ENCODE peak calls at places on chromosomes 6 and 20, in six cellular contexts. One of them, this sample, is unnamed.

GRCh38 chr6:81708306-81708705 is 44.2 kb downstream of the TENT5A start:
- DNase-seq in A549: no peak
- DNase-seq in dorsolateral prefrontal cortex: no peak
- DNase-seq in A673: peak
- DNase-seq in body of pancreas: no peak
- DNase-seq in Peyer's patch: no peak
- DNase-seq in this sample: no peak

GRCh38 chr6:156791261-156791850 is 14.2 kb downstream of the ARID1B start:
- DNase-seq in A549: no peak
- DNase-seq in dorsolateral prefrontal cortex: no peak
- DNase-seq in A673: peak
- DNase-seq in body of pancreas: no peak
- DNase-seq in Peyer's patch: no peak
- DNase-seq in this sample: no peak

GRCh38 chr6:89530982-89531381 is 98.0 kb downstream of the ANKRD6 start:
- DNase-seq in A549: no peak
- DNase-seq in dorsolateral prefrontal cortex: no peak
- DNase-seq in A673: no peak
- DNase-seq in body of pancreas: no peak
- DNase-seq in Peyer's patch: no peak
- DNase-seq in this sample: no peak

GRCh38 chr6:52622810-52623209 is 46.0 kb upstream of the TRAM2 start:
- DNase-seq in A549: no peak
- DNase-seq in dorsolateral prefrontal cortex: no peak
- DNase-seq in A673: no peak
- DNase-seq in body of pancreas: no peak
- DNase-seq in Peyer's patch: no peak
- DNase-seq in this sample: no peak

GRCh38 chr6:30100585-30101422 is 12.1 kb downstream of the TRIM31 start:
- DNase-seq in A549: no peak
- DNase-seq in dorsolateral prefrontal cortex: no peak
- DNase-seq in A673: no peak
- DNase-seq in body of pancreas: peak
- DNase-seq in Peyer's patch: peak
- DNase-seq in this sample: no peak

GRCh38 chr6:30006170-30007131 is 54.6 kb upstream of the POLR1H start:
- DNase-seq in A549: no peak
- DNase-seq in dorsolateral prefrontal cortex: no peak
- DNase-seq in A673: no peak
- DNase-seq in body of pancreas: peak
- DNase-seq in Peyer's patch: peak
- DNase-seq in this sample: no peak

GRCh38 chr20:59094576-59094975 is 52.0 kb upstream of the PRELID3B start:
- DNase-seq in A549: no peak
- DNase-seq in dorsolateral prefrontal cortex: no peak
- DNase-seq in A673: no peak
- DNase-seq in body of pancreas: no peak
- DNase-seq in Peyer's patch: no peak
- DNase-seq in this sample: no peak

GRCh38 chr6:157304840-157305675 is 18.3 kb downstream of the TMEM242 start:
- DNase-seq in A549: no peak
- DNase-seq in dorsolateral prefrontal cortex: no peak
- DNase-seq in A673: no peak
- DNase-seq in body of pancreas: no peak
- DNase-seq in Peyer's patch: peak
- DNase-seq in this sample: no peak

GRCh38 chr6:108608453-108609275 is 47.9 kb downstream of the FOXO3 start:
- DNase-seq in A549: no peak
- DNase-seq in dorsolateral prefrontal cortex: no peak
- DNase-seq in A673: no peak
- DNase-seq in body of pancreas: no peak
- DNase-seq in Peyer's patch: no peak
- DNase-seq in this sample: no peak

DNA sequence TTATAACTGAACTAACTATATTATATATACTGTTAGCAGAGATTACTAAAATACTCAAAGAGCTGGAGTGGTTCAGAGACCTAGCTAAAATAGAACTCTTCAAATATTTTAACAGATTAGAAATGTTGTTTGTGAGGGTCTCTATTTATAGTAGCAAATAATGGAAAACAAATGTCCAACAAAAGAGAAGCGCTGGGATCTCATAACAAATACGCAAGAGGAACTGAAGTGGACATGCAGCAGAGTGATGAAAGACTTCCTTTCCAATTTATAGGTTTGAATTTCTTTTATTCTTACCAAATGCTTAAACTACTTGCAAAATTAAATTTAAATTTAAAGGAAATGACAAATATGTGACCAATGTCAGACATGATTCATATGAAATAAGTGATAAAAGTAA is 49.9 kb downstream of the PIGU start:
- DNase-seq in A549: no peak
- DNase-seq in dorsolateral prefrontal cortex: no peak
- DNase-seq in A673: no peak
- DNase-seq in body of pancreas: no peak
- DNase-seq in Peyer's patch: no peak
- DNase-seq in this sample: no peak
- H3K27ac ChIP-seq in A549: no peak
- H3K27ac ChIP-seq in dorsolateral prefrontal cortex: no peak
- H3K27ac ChIP-seq in A673: no peak
- H3K27ac ChIP-seq in body of pancreas: no peak
- H3K27ac ChIP-seq in Peyer's patch: no peak
- H3K27ac ChIP-seq in this sample: no peak

GRCh38 chr20:24996449-24997195 is 4.1 kb upstream of the APMAP start:
- DNase-seq in A549: no peak
- DNase-seq in dorsolateral prefrontal cortex: no peak
- DNase-seq in A673: no peak
- DNase-seq in body of pancreas: no peak
- DNase-seq in Peyer's patch: no peak
- DNase-seq in this sample: no peak
- H3K27ac ChIP-seq in A549: no peak
- H3K27ac ChIP-seq in dorsolateral prefrontal cortex: no peak
- H3K27ac ChIP-seq in A673: no peak
- H3K27ac ChIP-seq in body of pancreas: no peak
- H3K27ac ChIP-seq in Peyer's patch: no peak
- H3K27ac ChIP-seq in this sample: no peak

DNA sequence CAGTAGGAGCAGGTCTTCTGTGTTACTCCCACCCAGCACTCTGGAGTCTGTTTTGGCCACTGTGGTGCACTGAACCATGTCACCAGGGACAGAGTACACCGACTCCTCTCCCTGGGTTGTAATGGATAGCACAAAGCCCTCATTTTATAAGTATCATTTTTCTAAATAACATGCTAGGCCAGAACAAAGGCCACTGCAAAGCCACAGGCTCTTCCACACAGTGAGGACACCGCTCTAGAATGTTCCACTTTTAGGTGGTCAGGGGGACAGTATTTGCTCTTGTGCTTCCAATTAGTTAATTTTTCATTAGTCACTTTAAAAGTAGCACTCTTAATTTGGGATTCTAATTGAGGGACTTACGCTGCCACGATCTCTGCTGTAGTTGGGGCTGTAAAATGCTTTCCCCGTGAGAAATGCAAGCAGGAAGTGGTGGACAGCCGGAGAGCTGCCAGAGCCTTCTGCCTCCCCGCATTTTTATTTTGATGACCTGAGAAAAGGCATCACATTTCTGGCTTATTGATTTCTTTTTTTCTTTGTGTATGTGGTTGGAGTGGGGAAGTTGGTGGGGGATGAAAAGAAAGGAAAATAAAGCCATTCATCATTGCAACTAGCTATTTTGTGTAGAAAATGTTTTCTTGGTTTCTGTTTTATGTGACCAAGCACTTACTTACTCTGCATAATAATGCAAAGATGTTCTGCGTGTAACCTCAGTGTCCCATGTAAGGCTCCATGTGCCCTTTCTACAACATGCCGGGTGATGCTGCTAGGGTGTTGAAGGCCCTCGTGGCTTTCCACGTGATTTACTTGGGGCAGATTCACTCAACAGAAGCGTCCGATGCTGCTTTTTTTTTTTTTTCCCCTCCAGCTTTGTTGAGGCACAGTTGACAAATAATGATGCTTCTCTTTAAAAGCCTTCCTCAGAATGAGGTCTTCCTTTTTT is 195.9 kb downstream of the SASH1 start:
- DNase-seq in A549: no peak
- DNase-seq in dorsolateral prefrontal cortex: no peak
- DNase-seq in A673: no peak
- DNase-seq in body of pancreas: no peak
- DNase-seq in Peyer's patch: no peak
- DNase-seq in this sample: no peak
- H3K27ac ChIP-seq in A549: no peak
- H3K27ac ChIP-seq in dorsolateral prefrontal cortex: peak
- H3K27ac ChIP-seq in A673: no peak
- H3K27ac ChIP-seq in body of pancreas: peak
- H3K27ac ChIP-seq in Peyer's patch: no peak
- H3K27ac ChIP-seq in this sample: peak

DNA sequence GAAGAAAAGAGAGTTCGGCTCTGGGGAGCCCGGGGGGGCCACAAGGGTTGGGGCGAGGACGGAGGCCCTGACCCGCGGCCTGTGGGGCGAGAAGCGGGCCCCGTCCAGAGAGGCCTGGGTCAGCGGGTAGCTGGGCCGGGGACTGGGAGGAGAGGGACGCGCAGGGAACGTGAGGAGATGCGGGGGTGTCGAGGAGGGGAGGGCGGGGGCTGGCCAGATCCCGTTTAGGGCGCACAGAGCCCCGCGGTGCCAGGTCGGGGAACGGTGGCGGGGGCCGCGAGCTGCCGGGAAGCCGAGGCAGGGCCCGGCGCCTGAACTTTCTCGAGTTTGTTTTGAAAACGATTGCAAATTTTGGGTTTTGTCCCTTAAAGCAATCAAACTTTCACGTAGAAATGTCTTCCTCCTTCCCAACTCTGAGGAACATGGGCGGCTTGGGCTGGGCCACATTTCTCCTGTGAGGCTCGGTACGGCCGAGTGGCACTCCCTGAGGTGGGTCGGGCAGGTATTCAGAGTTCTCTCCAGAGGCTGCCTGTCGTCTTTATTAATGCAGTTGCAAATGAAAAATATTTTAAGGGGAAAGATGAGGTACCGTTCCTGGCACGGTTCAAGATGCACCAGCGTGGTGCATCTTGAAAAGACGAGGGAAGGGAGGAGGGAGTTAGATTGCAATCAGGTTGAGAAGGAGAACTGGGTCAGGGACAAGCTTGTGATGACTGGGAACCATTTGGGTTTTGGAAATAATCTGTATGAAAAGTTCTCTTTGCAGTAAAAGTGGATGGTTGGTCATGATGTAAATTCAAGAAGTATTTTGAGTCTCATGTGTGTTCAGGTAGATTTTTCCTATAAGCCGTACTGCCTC is 972 bp downstream of the RNF8 start:
- DNase-seq in A549: no peak
- DNase-seq in dorsolateral prefrontal cortex: no peak
- DNase-seq in A673: peak
- DNase-seq in body of pancreas: peak
- DNase-seq in Peyer's patch: peak
- DNase-seq in this sample: no peak
- H3K27ac ChIP-seq in A549: peak
- H3K27ac ChIP-seq in dorsolateral prefrontal cortex: no peak
- H3K27ac ChIP-seq in A673: peak
- H3K27ac ChIP-seq in body of pancreas: peak
- H3K27ac ChIP-seq in Peyer's patch: peak
- H3K27ac ChIP-seq in this sample: peak

GRCh38 chr6:106197441-106197840 is 111.3 kb downstream of the PRDM1 start:
- DNase-seq in A549: no peak
- DNase-seq in dorsolateral prefrontal cortex: no peak
- DNase-seq in A673: peak
- DNase-seq in body of pancreas: no peak
- DNase-seq in Peyer's patch: peak
- DNase-seq in this sample: no peak

GRCh38 chr6:106204961-106205360 is 118.8 kb downstream of the PRDM1 start:
- DNase-seq in A549: no peak
- DNase-seq in dorsolateral prefrontal cortex: no peak
- DNase-seq in A673: no peak
- DNase-seq in body of pancreas: no peak
- DNase-seq in Peyer's patch: no peak
- DNase-seq in this sample: no peak

GRCh38 chr6:106194949-106195919 is 109.1 kb downstream of the PRDM1 start:
- DNase-seq in A549: no peak
- DNase-seq in dorsolateral prefrontal cortex: no peak
- DNase-seq in A673: peak
- DNase-seq in body of pancreas: no peak
- DNase-seq in Peyer's patch: peak
- DNase-seq in this sample: no peak

GRCh38 chr6:106199331-106199730 is 113.2 kb downstream of the PRDM1 start:
- DNase-seq in A549: no peak
- DNase-seq in dorsolateral prefrontal cortex: no peak
- DNase-seq in A673: no peak
- DNase-seq in body of pancreas: no peak
- DNase-seq in Peyer's patch: no peak
- DNase-seq in this sample: no peak

GRCh38 chr6:106199998-106200397 is 113.9 kb downstream of the PRDM1 start:
- DNase-seq in A549: no peak
- DNase-seq in dorsolateral prefrontal cortex: no peak
- DNase-seq in A673: no peak
- DNase-seq in body of pancreas: no peak
- DNase-seq in Peyer's patch: no peak
- DNase-seq in this sample: no peak
- H3K27ac ChIP-seq in A549: no peak
- H3K27ac ChIP-seq in dorsolateral prefrontal cortex: no peak
- H3K27ac ChIP-seq in A673: no peak
- H3K27ac ChIP-seq in body of pancreas: no peak
- H3K27ac ChIP-seq in Peyer's patch: no peak
- H3K27ac ChIP-seq in this sample: no peak

GRCh38 chr6:138000955-138001354 is 106.3 kb downstream of the PERP start:
- DNase-seq in A549: no peak
- DNase-seq in dorsolateral prefrontal cortex: no peak
- DNase-seq in A673: no peak
- DNase-seq in body of pancreas: no peak
- DNase-seq in Peyer's patch: no peak
- DNase-seq in this sample: no peak
- H3K27ac ChIP-seq in A549: no peak
- H3K27ac ChIP-seq in dorsolateral prefrontal cortex: no peak
- H3K27ac ChIP-seq in A673: no peak
- H3K27ac ChIP-seq in body of pancreas: no peak
- H3K27ac ChIP-seq in Peyer's patch: no peak
- H3K27ac ChIP-seq in this sample: no peak

This sample was measured in substantia nigra.